ENCODE peak calls at places on chromosomes 11 and 22, in nine cellular contexts. P, H, Y, F, T, L, R, N and I are unnamed samples. For H3K4me1, the result is how much of the 10 kb centered on the place peaks cover.

GRCh38 chr11:114026355-114026754 is 33.2 kb upstream of the ZBTB16 start:
- DNase-seq in Y (no peak), R (peak), N (peak), F (peak), L (peak), T (peak), P (peak), H (peak), I (no peak)

GRCh38 chr11:44601471-44602370 is 36.3 kb downstream of the CD82 start:
- DNase-seq in P (no peak), R (no peak), L (no peak), N (peak), Y (no peak), H (no peak), T (no peak), F (peak), I (no peak)

GRCh38 chr22:46021577-46021976 is 44.6 kb upstream of the WNT7B start:
- DNase-seq in T (no peak), H (no peak), L (no peak), P (no peak), N (no peak), Y (no peak), F (no peak), R (no peak), I (no peak)

GRCh38 chr11:61700221-61700620 is 20.0 kb downstream of the DAGLA start:
- DNase-seq in N (peak), R (peak), P (no peak), F (no peak), L (peak), Y (peak), T (no peak), H (no peak), I (no peak)

GRCh38 chr22:38222797-38223119 is 21.0 kb downstream of the MAFF start:
- DNase-seq in T (no peak), P (no peak), L (no peak), Y (no peak), H (no peak), F (no peak), R (no peak), N (no peak), I (no peak)

GRCh38 chr22:24727218-24727851 is 47.2 kb downstream of the PIWIL3 start:
- DNase-seq in L (peak), N (peak), H (no peak), R (peak), F (no peak), T (no peak), Y (peak), P (no peak), I (peak)

GRCh38 chr11:125179346-125179745 is 14.8 kb downstream of the PKNOX2 start:
- DNase-seq in T (no peak), F (no peak), H (no peak), L (no peak), Y (no peak), N (no peak), P (no peak), R (no peak), I (no peak)

GRCh38 chr11:114346709-114347141 is 50.5 kb downstream of the NNMT start:
- DNase-seq in R (no peak), Y (no peak), H (no peak), F (no peak), L (peak), P (peak), T (no peak), N (no peak), I (no peak)

GRCh38 chr22:46045459-46046298 is 68.7 kb upstream of the WNT7B start:
- DNase-seq in P (no peak), F (no peak), H (no peak), L (no peak), Y (no peak), R (peak), N (no peak), T (no peak), I (no peak)

GRCh38 chr11:121467965-121468364 is 15.2 kb upstream of the SORL1-AS1 start:
- DNase-seq in N (no peak), L (no peak), P (no peak), T (no peak), Y (no peak), R (peak), H (no peak), F (no peak), I (no peak)

GRCh38 chr11:3108183-3108721 is 51.0 kb upstream of the CARS1 start:
- DNase-seq in H (no peak), F (no peak), N (no peak), T (no peak), P (no peak), L (no peak), R (no peak), Y (no peak), I (peak)

GRCh38 chr22:20569059-20570058 is 61.9 kb downstream of the MED15 start:
- DNase-seq in Y (peak), N (peak), R (peak), P (no peak), H (no peak), T (no peak), F (no peak), L (peak), I (no peak)

GRCh38 chr11:79200398-79201070 is 240.3 kb downstream of the TENM4 start:
- DNase-seq in L (no peak), R (no peak), Y (no peak), N (no peak), P (no peak), F (no peak), H (no peak), T (no peak), I (no peak)

GRCh38 chr11:117597083-117597482 is 199.9 kb downstream of the DSCAML1 start:
- DNase-seq in T (peak), F (peak), P (peak), N (peak), L (peak), Y (peak), R (peak), H (peak), I (no peak)

GRCh38 chr11:73201249-73201648 is 16.8 kb upstream of the P2RY2 start:
- DNase-seq in N (no peak), H (peak), T (no peak), R (peak), F (no peak), P (no peak), Y (no peak), L (no peak), I (no peak)

GRCh38 chr22:41910599-41911291 is 4.1 kb downstream of the SHISA8 start:
- DNase-seq in H (peak), F (no peak), L (peak), P (no peak), N (peak), R (peak), T (peak), Y (no peak), I (peak)

GRCh38 chr11:100918551-100919500 is 210.8 kb downstream of the PGR start:
- DNase-seq in N (no peak), R (no peak), L (peak), T (peak), Y (no peak), F (no peak), P (no peak), H (no peak), I (no peak)

GRCh38 chr11:120056301-120057027 is 81.4 kb downstream of the TRIM29 start:
- DNase-seq in H (no peak), L (no peak), N (no peak), P (no peak), T (no peak), R (no peak), Y (no peak), F (no peak), I (no peak)

GRCh38 chr11:26931881-26932280 is 62.0 kb upstream of the FIBIN start:
- DNase-seq in F (no peak), Y (no peak), H (no peak), L (no peak), R (no peak), P (no peak), T (no peak), N (no peak), I (no peak)

GRCh38 chr22:30636226-30637077 is 871 bp downstream of the SLC35E4 start:
- DNase-seq in L (peak), F (peak), R (peak), Y (no peak), N (no peak), T (peak), H (peak), P (no peak), I (peak)

GRCh38 chr11:76806131-76806530 is 23.0 kb downstream of the TSKU start:
- DNase-seq in N (no peak), L (no peak), T (no peak), R (no peak), P (no peak), F (no peak), Y (no peak), H (no peak), I (no peak)

GRCh38 chr11:7893792-7894191 is 37.3 kb downstream of the OR10A6 start:
- DNase-seq in Y (no peak), N (peak), F (no peak), P (no peak), T (no peak), R (no peak), H (no peak), L (no peak), I (no peak)

GRCh38 chr11:84019576-84020194 is 733.5 kb upstream of the CCDC90B start:
- DNase-seq in N (no peak), P (no peak), T (no peak), R (peak), L (peak), Y (no peak), F (no peak), H (no peak), I (no peak)

GRCh38 chr11:44916316-44916715 is 34.4 kb downstream of the TP53I11 start:
- DNase-seq in F (no peak), L (no peak), H (no peak), N (no peak), R (no peak), T (no peak), Y (no peak), P (no peak), I (no peak)

GRCh38 chr11:66607126-66607834 is 9.2 kb upstream of the RBM14 start:
- DNase-seq in H (no peak), Y (no peak), P (no peak), L (no peak), T (no peak), R (peak), F (no peak), N (peak), I (no peak)

GRCh38 chr22:30327864-30328345 is 1.2 kb upstream of the TBC1D10A start:
- DNase-seq in P (no peak), L (peak), H (peak), Y (peak), N (peak), F (peak), T (peak), R (peak), I (peak)

GRCh38 chr11:134942633-134943032 is 530.6 kb upstream of the B3GAT1 start:
- DNase-seq in F (no peak), R (no peak), L (no peak), P (no peak), Y (no peak), T (no peak), N (no peak), H (no peak), I (no peak)

GRCh38 chr11:134940441-134941125 is 528.5 kb upstream of the B3GAT1 start:
- DNase-seq in L (no peak), F (no peak), N (no peak), R (no peak), T (peak), P (no peak), Y (no peak), H (no peak), I (no peak)

GRCh38 chr11:134938212-134938611 is 526.2 kb upstream of the B3GAT1 start:
- DNase-seq in L (no peak), F (no peak), T (no peak), P (no peak), Y (no peak), N (no peak), R (no peak), H (no peak), I (no peak)

GRCh38 chr11:134939046-134939445 is 527.0 kb upstream of the B3GAT1 start:
- DNase-seq in R (no peak), Y (no peak), H (no peak), N (no peak), P (no peak), L (no peak), T (peak), F (no peak), I (no peak)

GRCh38 chr11:134939905-134940304 is 527.9 kb upstream of the B3GAT1 start:
- DNase-seq in T (peak), L (no peak), H (no peak), Y (no peak), F (no peak), R (no peak), P (no peak), N (peak), I (peak)
- TF ChIP-seq EZH2phosphoT487 in T (no peak), L (no peak), H (no peak), Y (no peak), F (no peak), R (no peak), P (no peak), N (no peak), I (no peak)

GRCh38 chr22:35308480-35308945 is 8.8 kb downstream of the TOM1 start:
- DNase-seq in L (no peak), F (peak), T (no peak), P (peak), R (no peak), N (no peak), H (no peak), Y (no peak), I (no peak)
- H3K4me1 ChIP-seq in L (under half), F (half or more), T (under half), P (half or more), R (under half), N (under half), H (under half), Y (under half), I (under half)

GRCh38 chr11:46181843-46182424 is 60.7 kb upstream of the PHF21A start:
- DNase-seq in P (no peak), N (no peak), F (no peak), Y (no peak), T (no peak), R (no peak), L (no peak), H (no peak), I (no peak)
- TF ChIP-seq EZH2phosphoT487 in P (no peak), N (no peak), F (no peak), Y (no peak), T (no peak), R (no peak), L (no peak), H (no peak), I (no peak)

DNA sequence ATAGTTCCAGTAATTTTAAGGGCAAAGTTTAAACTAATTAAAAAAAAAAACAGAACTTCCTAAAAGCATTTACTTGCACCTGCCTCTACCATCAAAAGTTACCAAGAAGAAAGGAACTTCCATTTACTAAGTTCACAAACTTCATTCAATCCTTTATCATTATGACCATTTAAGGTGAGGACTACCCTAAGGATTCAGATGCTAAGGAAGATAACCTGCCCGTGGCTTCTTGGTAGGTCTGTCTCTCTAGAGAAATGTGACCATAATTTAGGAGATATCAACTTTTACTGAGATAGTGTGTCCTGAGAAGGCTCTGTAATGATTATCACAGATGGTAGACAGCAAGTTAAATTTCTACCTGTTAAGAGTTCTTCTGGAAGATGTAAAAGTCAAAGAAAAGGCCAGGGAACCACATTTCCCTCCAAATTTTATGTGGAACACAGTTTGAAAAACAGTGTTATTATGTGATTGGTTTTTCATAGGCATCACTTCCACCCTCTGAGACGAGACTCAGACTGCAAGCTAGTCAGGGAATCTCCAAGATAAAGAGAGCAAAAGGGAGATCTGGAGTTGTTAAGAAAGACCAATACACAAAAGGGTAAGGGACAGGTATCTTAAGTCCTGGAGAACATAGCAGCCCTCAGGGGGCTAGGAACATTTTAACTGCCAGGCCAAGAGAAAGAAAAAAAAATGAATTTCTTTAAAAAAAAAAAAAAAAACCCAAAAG is 44.9 kb downstream of the CELF1 start:
- DNase-seq in R (no peak), T (no peak), L (no peak), H (no peak), P (no peak), F (no peak), Y (no peak), N (no peak), I (no peak)
- H3K4me1 ChIP-seq in R (under half), T (under half), L (under half), H (under half), P (under half), F (under half), Y (under half), N (under half), I (under half)

GRCh38 chr11:130213143-130213978 is 53.8 kb downstream of the ST14 start:
- DNase-seq in T (peak), N (peak), H (peak), R (peak), P (peak), F (peak), L (peak), Y (peak), I (peak)

GRCh38 chr11:130215531-130216220 is 56.1 kb downstream of the ST14 start:
- DNase-seq in H (no peak), Y (no peak), T (no peak), L (no peak), R (no peak), N (no peak), P (no peak), F (no peak), I (no peak)

GRCh38 chr11:130213979-130214281 is 54.3 kb downstream of the ST14 start:
- DNase-seq in R (no peak), P (no peak), H (no peak), T (no peak), Y (no peak), N (no peak), F (no peak), L (no peak), I (no peak)

GRCh38 chr11:130216221-130216550 is 56.6 kb downstream of the ST14 start:
- DNase-seq in Y (no peak), F (no peak), N (no peak), L (no peak), P (no peak), R (no peak), H (no peak), T (no peak), I (no peak)

DNA sequence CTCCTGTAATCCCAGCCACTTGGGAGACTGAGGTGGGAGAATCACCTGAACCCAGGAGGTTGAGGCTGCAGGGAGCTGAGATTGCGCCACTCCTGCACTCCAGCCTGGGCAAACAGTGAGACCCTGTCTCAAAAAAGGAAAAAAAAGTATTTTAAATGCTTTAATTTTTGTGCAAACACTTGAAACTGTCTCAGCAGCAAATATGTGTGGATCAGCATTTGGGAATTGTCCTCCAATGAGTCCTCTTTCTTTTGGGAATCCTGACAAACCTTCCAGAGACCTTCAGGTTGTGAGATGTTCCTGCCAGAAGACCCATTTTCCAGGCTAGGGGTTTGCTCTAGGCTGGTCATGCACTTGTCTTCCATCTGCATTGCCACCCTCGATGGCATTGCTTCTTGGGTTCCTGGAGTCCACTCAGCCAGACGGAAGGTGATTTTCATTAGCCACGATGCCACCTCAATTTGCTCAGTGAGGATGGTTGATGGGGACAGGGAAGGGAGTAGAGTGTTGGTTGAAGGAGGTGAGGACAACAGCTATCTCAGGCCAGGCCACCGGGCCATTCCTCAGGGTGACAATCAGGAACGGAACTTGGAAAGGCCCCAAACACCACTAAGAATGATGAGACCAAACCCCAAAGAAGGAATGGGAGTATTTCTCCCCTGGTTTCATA is 55.4 kb downstream of the ST14 start:
- DNase-seq in T (no peak), R (no peak), F (no peak), N (no peak), H (no peak), P (no peak), Y (no peak), L (no peak), I (no peak)
- TF ChIP-seq EZH2phosphoT487 in T (no peak), R (no peak), F (no peak), N (no peak), H (no peak), P (no peak), Y (no peak), L (no peak), I (no peak)

DNA sequence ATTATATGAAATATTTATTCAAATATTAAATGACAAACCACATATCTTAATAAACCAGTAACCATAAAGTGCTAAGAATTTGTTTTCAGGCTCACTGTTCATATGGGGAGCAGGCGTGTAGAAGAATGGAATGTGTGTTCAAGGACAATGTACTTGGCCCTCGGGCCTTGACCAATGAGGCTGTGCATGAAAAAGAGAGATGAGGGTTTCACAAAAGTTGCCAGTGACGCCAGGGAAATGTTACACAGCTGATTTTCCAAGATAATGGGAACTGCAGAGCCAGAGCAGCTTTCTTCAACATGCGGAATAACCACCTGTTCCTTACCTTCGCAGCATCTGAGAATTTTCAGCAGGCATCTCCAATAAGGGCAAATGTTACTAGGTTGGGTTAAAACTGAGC is 4.2 kb downstream of the SF1 start:
- DNase-seq in T (no peak), F (no peak), N (no peak), P (no peak), R (no peak), H (no peak), L (no peak), Y (no peak), I (no peak)
- H3K4me1 ChIP-seq in T (under half), F (half or more), N (under half), P (under half), R (under half), H (under half), L (under half), Y (under half), I (under half)